ENCODE peak calls at places on chromosomes 7 and 10, in four cellular contexts. I is stimulated activated naive CD8-positive, alpha-beta T cell treated with anti-CD3 and anti-CD28 coated beads, Interleukin-15, Interleukin-2, amounts not matched to agents 100 U/mL and 50 U/mL, for 24 hours; M is C1 segment of cervical spinal cord; V is T-helper 9 cell. L is an unnamed sample.

GRCh38 chr7:45691155-45691656 is 117.0 kb downstream of the ADCY1 start:
- DNase-seq in I (no peak), M (no peak), V (no peak), L (no peak)

GRCh38 chr10:49614242-49615198 is 683 bp downstream of the CHAT start:
- DNase-seq in M (no peak), V (no peak), I (no peak), L (no peak)

GRCh38 chr7:135316648-135317313 is 83.1 kb downstream of the STRA8 start:
- DNase-seq in I (no peak), V (no peak), M (no peak), L (no peak)

GRCh38 chr10:43119416-43120115 is 18.7 kb upstream of the CSGALNACT2 start:
- DNase-seq in I (no peak), V (no peak), M (no peak), L (no peak)

GRCh38 chr7:26122745-26123144 is 29.3 kb upstream of the NFE2L3 start:
- DNase-seq in I (no peak), V (no peak), M (no peak), L (no peak)

GRCh38 chr7:102432476-102433318 is 678 bp upstream of the ORAI2 start:
- DNase-seq in M (no peak), V (no peak), I (no peak), L (no peak)

GRCh38 chr10:97937054-97937453 is 87.4 kb downstream of the GOLGA7B start:
- DNase-seq in I (no peak), V (no peak), M (no peak), L (no peak)

GRCh38 chr7:5396999-5397656 is 26.5 kb downstream of the TNRC18 start:
- DNase-seq in M (peak; percentile 66), V (peak; percentile 82), I (peak; percentile 91), L (peak; percentile 100)

GRCh38 chr7:158183431-158183830 is 404.2 kb downstream of the PTPRN2 start:
- DNase-seq in I (no peak), M (no peak), V (no peak), L (no peak)

GRCh38 chr10:106508920-106509319 is 655.6 kb downstream of the SORCS1 start:
- DNase-seq in M (no peak), V (no peak), I (no peak), L (no peak)

GRCh38 chr7:95059842-95060313 is 152.5 kb downstream of the PPP1R9A start:
- DNase-seq in I (no peak), V (no peak), M (no peak), L (no peak)

GRCh38 chr10:120492366-120492765 is 35.3 kb downstream of the PLPP4 start:
- DNase-seq in I (no peak), V (no peak), M (no peak), L (no peak)

GRCh38 chr10:16679511-16679910 is 137.7 kb downstream of the RSU1 start:
- DNase-seq in V (no peak), I (no peak), M (no peak), L (no peak)

L was measured in T-helper 2 cell.